ENCODE peak calls at places on chromosomes 12 and 14, in eight cellular contexts. One of them, this sample, is unnamed.

GRCh38 chr12:89524201-89525001 is at the start of gene GALNT4:
- DNase-seq in Karpas-422: peak; percentile 94
- DNase-seq in SK-N-SH: peak; percentile 93
- DNase-seq in GM23248: peak; percentile 93
- DNase-seq in mammary epithelial cell: peak; percentile 83
- DNase-seq in PC-3: peak; percentile 90
- DNase-seq in GM23338: peak; percentile 91
- DNase-seq in mesendoderm: peak; percentile 95
- DNase-seq in this sample: peak; percentile 86

GRCh38 chr14:38384746-38385145 is 128.9 kb upstream of the CLEC14A start:
- DNase-seq in Karpas-422: no peak
- DNase-seq in SK-N-SH: no peak
- DNase-seq in GM23248: no peak
- DNase-seq in mammary epithelial cell: no peak
- DNase-seq in PC-3: no peak
- DNase-seq in GM23338: no peak
- DNase-seq in mesendoderm: no peak
- DNase-seq in this sample: no peak

GRCh38 chr12:13347241-13348043 is 150.9 kb downstream of the EMP1 start:
- DNase-seq in Karpas-422: no peak
- DNase-seq in SK-N-SH: no peak
- DNase-seq in GM23248: peak; percentile 94
- DNase-seq in mammary epithelial cell: peak; percentile 87
- DNase-seq in PC-3: peak; percentile 54
- DNase-seq in GM23338: no peak
- DNase-seq in mesendoderm: no peak
- DNase-seq in this sample: no peak

GRCh38 chr12:113086249-113087164 is 30.0 kb downstream of the DTX1 start:
- DNase-seq in Karpas-422: no peak
- DNase-seq in SK-N-SH: no peak
- DNase-seq in GM23248: no peak
- DNase-seq in mammary epithelial cell: no peak
- DNase-seq in PC-3: no peak
- DNase-seq in GM23338: no peak
- DNase-seq in mesendoderm: peak; percentile 26
- DNase-seq in this sample: peak; percentile 88

GRCh38 chr12:49972122-49972521 is 625 bp upstream of the AQP6 start:
- DNase-seq in Karpas-422: no peak
- DNase-seq in SK-N-SH: peak; percentile 14
- DNase-seq in GM23248: no peak
- DNase-seq in mammary epithelial cell: no peak
- DNase-seq in PC-3: no peak
- DNase-seq in GM23338: no peak
- DNase-seq in mesendoderm: no peak
- DNase-seq in this sample: no peak

GRCh38 chr12:6533653-6534157 is 612 bp upstream of the GAPDH start:
- DNase-seq in Karpas-422: peak; percentile 95
- DNase-seq in SK-N-SH: peak; percentile 87
- DNase-seq in GM23248: peak; percentile 83
- DNase-seq in mammary epithelial cell: no peak
- DNase-seq in PC-3: peak; percentile 83
- DNase-seq in GM23338: peak; percentile 94
- DNase-seq in mesendoderm: peak; percentile 97
- DNase-seq in this sample: peak; percentile 94

GRCh38 chr12:90543393-90543792 is 411.6 kb downstream of the CCER1 start:
- DNase-seq in Karpas-422: no peak
- DNase-seq in SK-N-SH: no peak
- DNase-seq in GM23248: peak; percentile 6
- DNase-seq in mammary epithelial cell: no peak
- DNase-seq in PC-3: peak; percentile 66
- DNase-seq in GM23338: peak; percentile 3
- DNase-seq in mesendoderm: no peak
- DNase-seq in this sample: no peak

GRCh38 chr14:100660498-100661339 is 66.0 kb upstream of the DLK1 start:
- DNase-seq in Karpas-422: no peak
- DNase-seq in SK-N-SH: no peak
- DNase-seq in GM23248: peak; percentile 66
- DNase-seq in mammary epithelial cell: peak; percentile 24
- DNase-seq in PC-3: peak; percentile 81
- DNase-seq in GM23338: no peak
- DNase-seq in mesendoderm: no peak
- DNase-seq in this sample: no peak

GRCh38 chr12:63931703-63932102 is 87.2 kb downstream of the SRGAP1 start:
- DNase-seq in Karpas-422: no peak
- DNase-seq in SK-N-SH: no peak
- DNase-seq in GM23248: no peak
- DNase-seq in mammary epithelial cell: no peak
- DNase-seq in PC-3: no peak
- DNase-seq in GM23338: no peak
- DNase-seq in mesendoderm: no peak
- DNase-seq in this sample: no peak

GRCh38 chr14:61695695-61696527 is 598 bp downstream of the HIF1A start:
- DNase-seq in Karpas-422: peak; percentile 85
- DNase-seq in SK-N-SH: peak; percentile 79
- DNase-seq in GM23248: peak; percentile 86
- DNase-seq in mammary epithelial cell: peak; percentile 58
- DNase-seq in PC-3: peak; percentile 57
- DNase-seq in GM23338: peak; percentile 68
- DNase-seq in mesendoderm: peak; percentile 81
- DNase-seq in this sample: peak; percentile 59

GRCh38 chr12:111425655-111426054 is 19.9 kb downstream of the SH2B3 start:
- DNase-seq in Karpas-422: no peak
- DNase-seq in SK-N-SH: no peak
- DNase-seq in GM23248: no peak
- DNase-seq in mammary epithelial cell: no peak
- DNase-seq in PC-3: peak; percentile 63
- DNase-seq in GM23338: no peak
- DNase-seq in mesendoderm: no peak
- DNase-seq in this sample: no peak

GRCh38 chr14:75141967-75142366 is 15.1 kb upstream of the NEK9 start:
- DNase-seq in Karpas-422: peak; percentile 70
- DNase-seq in SK-N-SH: peak; percentile 37
- DNase-seq in GM23248: peak; percentile 54
- DNase-seq in mammary epithelial cell: peak; percentile 12
- DNase-seq in PC-3: peak; percentile 22
- DNase-seq in GM23338: peak; percentile 44
- DNase-seq in mesendoderm: peak; percentile 62
- DNase-seq in this sample: peak; percentile 34

GRCh38 chr12:64566122-64566521 is 44.2 kb upstream of the RASSF3 start:
- DNase-seq in Karpas-422: peak; percentile 11
- DNase-seq in SK-N-SH: no peak
- DNase-seq in GM23248: no peak
- DNase-seq in mammary epithelial cell: no peak
- DNase-seq in PC-3: no peak
- DNase-seq in GM23338: peak; percentile 29
- DNase-seq in mesendoderm: no peak
- DNase-seq in this sample: no peak

GRCh38 chr12:19437996-19438395 is 1.3 kb upstream of the AEBP2 start:
- DNase-seq in Karpas-422: no peak
- DNase-seq in SK-N-SH: no peak
- DNase-seq in GM23248: no peak
- DNase-seq in mammary epithelial cell: no peak
- DNase-seq in PC-3: no peak
- DNase-seq in GM23338: peak; percentile 80
- DNase-seq in mesendoderm: no peak
- DNase-seq in this sample: no peak

GRCh38 chr12:6770600-6770999 is 1.7 kb upstream of the LAG3 start:
- DNase-seq in Karpas-422: no peak
- DNase-seq in SK-N-SH: no peak
- DNase-seq in GM23248: no peak
- DNase-seq in mammary epithelial cell: no peak
- DNase-seq in PC-3: no peak
- DNase-seq in GM23338: no peak
- DNase-seq in mesendoderm: no peak
- DNase-seq in this sample: no peak

GRCh38 chr14:95137164-95137803 is 20.0 kb downstream of the DICER1 start:
- DNase-seq in Karpas-422: no peak
- DNase-seq in SK-N-SH: no peak
- DNase-seq in GM23248: no peak
- DNase-seq in mammary epithelial cell: no peak
- DNase-seq in PC-3: no peak
- DNase-seq in GM23338: no peak
- DNase-seq in mesendoderm: no peak
- DNase-seq in this sample: no peak
- H3K27ac ChIP-seq in Karpas-422: peak overlapping the region; percentile 19
- H3K27ac ChIP-seq in SK-N-SH: no peak overlapping the region
- H3K27ac ChIP-seq in GM23248: no peak overlapping the region
- H3K27ac ChIP-seq in mammary epithelial cell: no peak overlapping the region
- H3K27ac ChIP-seq in PC-3: no peak overlapping the region
- H3K27ac ChIP-seq in GM23338: peak overlapping the region; percentile 78
- H3K27ac ChIP-seq in mesendoderm: no peak overlapping the region
- H3K27ac ChIP-seq in this sample: no peak overlapping the region

DNA sequence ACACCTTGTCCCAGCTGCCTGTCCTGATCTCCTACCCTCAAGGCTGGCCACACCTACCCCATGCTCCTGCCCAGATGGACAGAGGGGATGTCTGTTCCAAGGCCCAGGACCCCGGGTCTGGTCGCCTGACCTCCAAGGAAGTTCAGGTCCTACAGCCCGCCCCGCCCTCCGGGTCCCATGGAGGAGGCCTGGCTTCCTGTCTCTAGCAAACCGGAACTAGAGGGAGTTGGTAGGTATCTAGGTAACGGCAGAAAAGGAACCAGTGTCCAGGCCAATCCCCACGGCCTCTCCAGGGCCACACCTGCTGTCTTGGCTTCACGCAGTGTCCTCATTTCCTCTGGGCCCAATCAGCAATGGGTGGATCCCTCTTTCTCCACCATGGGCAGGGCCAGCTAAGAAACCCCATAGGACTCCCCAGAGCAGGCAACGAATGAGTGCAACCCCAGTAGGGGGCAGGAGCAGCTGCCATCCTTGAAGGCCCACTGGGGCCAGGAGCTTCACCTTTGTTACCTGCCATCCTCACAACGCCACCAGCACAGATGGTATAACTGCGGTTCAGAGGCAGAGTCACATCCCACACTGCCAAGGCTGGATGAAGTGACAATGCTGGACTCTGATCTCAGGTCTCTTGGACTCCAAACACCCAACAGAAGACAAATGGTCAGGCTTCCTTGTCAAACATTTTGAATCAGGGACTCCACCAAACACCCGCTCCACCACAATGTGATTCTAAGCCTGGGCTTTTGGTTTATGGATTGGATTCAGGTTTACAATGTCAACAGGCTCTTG is 25.1 kb upstream of the RPLP0 start:
- DNase-seq in Karpas-422: no peak
- DNase-seq in SK-N-SH: no peak
- DNase-seq in GM23248: no peak
- DNase-seq in mammary epithelial cell: no peak
- DNase-seq in PC-3: no peak
- DNase-seq in GM23338: peak; percentile 48
- DNase-seq in mesendoderm: no peak
- DNase-seq in this sample: peak; percentile 49
- H3K79me2 ChIP-seq in Karpas-422: no peaks in the 10 kb centered on the region
- H3K79me2 ChIP-seq in SK-N-SH: peaks cover 92% of the 10 kb centered on the region
- H3K79me2 ChIP-seq in GM23248: peaks cover 94% of the 10 kb centered on the region
- H3K79me2 ChIP-seq in mammary epithelial cell: peaks cover 97% of the 10 kb centered on the region
- H3K79me2 ChIP-seq in PC-3: peaks cover 96% of the 10 kb centered on the region
- H3K79me2 ChIP-seq in GM23338: peaks cover 22% of the 10 kb centered on the region
- H3K79me2 ChIP-seq in mesendoderm: peaks cover 37% of the 10 kb centered on the region
- H3K79me2 ChIP-seq in this sample: no peaks in the 10 kb centered on the region

GRCh38 chr12:11719678-11720099 is 70.2 kb downstream of the ETV6 start:
- DNase-seq in Karpas-422: no peak
- DNase-seq in SK-N-SH: peak; percentile 58
- DNase-seq in GM23248: peak; percentile 99
- DNase-seq in mammary epithelial cell: peak; percentile 89
- DNase-seq in PC-3: peak; percentile 71
- DNase-seq in GM23338: peak; percentile 57
- DNase-seq in mesendoderm: peak; percentile 95
- DNase-seq in this sample: no peak

GRCh38 chr12:11716794-11717532 is 67.5 kb downstream of the ETV6 start:
- DNase-seq in Karpas-422: no peak
- DNase-seq in SK-N-SH: peak; percentile 26
- DNase-seq in GM23248: peak; percentile 65
- DNase-seq in mammary epithelial cell: no peak
- DNase-seq in PC-3: no peak
- DNase-seq in GM23338: no peak
- DNase-seq in mesendoderm: no peak
- DNase-seq in this sample: no peak

GRCh38 chr12:11718768-11719253 is 69.3 kb downstream of the ETV6 start:
- DNase-seq in Karpas-422: no peak
- DNase-seq in SK-N-SH: peak; percentile 77
- DNase-seq in GM23248: peak; percentile 92
- DNase-seq in mammary epithelial cell: peak; percentile 78
- DNase-seq in PC-3: peak; percentile 30
- DNase-seq in GM23338: no peak
- DNase-seq in mesendoderm: peak; percentile 84
- DNase-seq in this sample: no peak

GRCh38 chr12:11717533-11717961 is 68.1 kb downstream of the ETV6 start:
- DNase-seq in Karpas-422: no peak
- DNase-seq in SK-N-SH: no peak
- DNase-seq in GM23248: peak; percentile 61
- DNase-seq in mammary epithelial cell: no peak
- DNase-seq in PC-3: no peak
- DNase-seq in GM23338: no peak
- DNase-seq in mesendoderm: no peak
- DNase-seq in this sample: no peak

DNA sequence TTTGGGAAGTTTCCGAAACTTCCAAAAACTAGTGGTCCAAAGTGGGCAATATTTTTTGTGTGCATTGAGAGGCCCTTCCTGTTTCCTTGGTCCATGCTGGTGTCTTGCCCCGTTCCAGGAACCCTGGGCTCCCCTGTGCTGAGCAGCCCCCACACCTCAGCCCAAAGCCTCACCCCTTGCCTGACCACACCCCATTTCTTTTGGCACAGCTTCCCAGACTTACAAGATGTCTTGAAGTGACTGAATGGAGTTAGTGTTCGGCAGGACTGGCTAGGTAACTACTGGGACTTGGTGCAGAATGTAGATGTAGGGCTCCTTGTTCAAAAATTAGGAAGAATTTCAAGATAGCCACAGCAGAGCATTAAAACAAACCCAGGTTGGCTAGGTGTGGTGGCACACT is 68.6 kb downstream of the ETV6 start:
- DNase-seq in Karpas-422: no peak
- DNase-seq in SK-N-SH: no peak
- DNase-seq in GM23248: no peak
- DNase-seq in mammary epithelial cell: no peak
- DNase-seq in PC-3: no peak
- DNase-seq in GM23338: no peak
- DNase-seq in mesendoderm: no peak
- DNase-seq in this sample: no peak
- H3K4me1 ChIP-seq in Karpas-422: no peaks in the 10 kb centered on the region
- H3K4me1 ChIP-seq in SK-N-SH: peaks cover 36% of the 10 kb centered on the region
- H3K4me1 ChIP-seq in GM23248: peaks cover 41% of the 10 kb centered on the region
- H3K4me1 ChIP-seq in mammary epithelial cell: peaks cover 36% of the 10 kb centered on the region
- H3K4me1 ChIP-seq in PC-3: peaks cover 16% of the 10 kb centered on the region
- H3K4me1 ChIP-seq in GM23338: peaks cover 24% of the 10 kb centered on the region
- H3K4me1 ChIP-seq in mesendoderm: peaks cover 19% of the 10 kb centered on the region
- H3K4me1 ChIP-seq in this sample: peaks cover 37% of the 10 kb centered on the region

GRCh38 chr12:122880155-122880605 is 15.7 kb downstream of the VPS37B start:
- DNase-seq in Karpas-422: no peak
- DNase-seq in SK-N-SH: no peak
- DNase-seq in GM23248: no peak
- DNase-seq in mammary epithelial cell: no peak
- DNase-seq in PC-3: no peak
- DNase-seq in GM23338: no peak
- DNase-seq in mesendoderm: no peak
- DNase-seq in this sample: no peak
- H3K27ac ChIP-seq in Karpas-422: no peak overlapping the region
- H3K27ac ChIP-seq in SK-N-SH: no peak overlapping the region
- H3K27ac ChIP-seq in GM23248: no peak overlapping the region
- H3K27ac ChIP-seq in mammary epithelial cell: no peak overlapping the region
- H3K27ac ChIP-seq in PC-3: no peak overlapping the region
- H3K27ac ChIP-seq in GM23338: no peak overlapping the region
- H3K27ac ChIP-seq in mesendoderm: no peak overlapping the region
- H3K27ac ChIP-seq in this sample: no peak overlapping the region

GRCh38 chr12:109573029-109573913 is at the start of the genes MMAB and MVK:
- DNase-seq in Karpas-422: peak; percentile 100
- DNase-seq in SK-N-SH: peak; percentile 98
- DNase-seq in GM23248: peak; percentile 99
- DNase-seq in mammary epithelial cell: peak; percentile 100
- DNase-seq in PC-3: peak; percentile 100
- DNase-seq in GM23338: peak; percentile 100
- DNase-seq in mesendoderm: peak; percentile 100
- DNase-seq in this sample: peak; percentile 99
- H3K79me2 ChIP-seq in Karpas-422: peaks cover 29% of the 10 kb centered on the region
- H3K79me2 ChIP-seq in SK-N-SH: no peaks in the 10 kb centered on the region
- H3K79me2 ChIP-seq in GM23248: no peaks in the 10 kb centered on the region
- H3K79me2 ChIP-seq in mammary epithelial cell: peaks cover 48% of the 10 kb centered on the region
- H3K79me2 ChIP-seq in PC-3: peaks cover 18% of the 10 kb centered on the region
- H3K79me2 ChIP-seq in GM23338: peaks cover 20% of the 10 kb centered on the region
- H3K79me2 ChIP-seq in mesendoderm: peaks cover 2% of the 10 kb centered on the region
- H3K79me2 ChIP-seq in this sample: peaks cover 4% of the 10 kb centered on the region